ENCODE peak calls at places on chromosomes 1 and 21, in eight cellular contexts. U is iris pigment epithelial cell, C is HT1080, Q is neural progenitor cell, T is neural crest cell, E is Caki2, F is neuronal stem cell, D is EL. N is an unnamed sample.

GRCh38 chr21:44300262-44300959 is 558 bp downstream of the PFKL start:
- DNase-seq in U (peak; percentile 56), C (peak; percentile 43), Q (peak; percentile 60), T (peak; percentile 33), E (peak; percentile 82), F (no peak), D (peak; percentile 67), N (no peak)

GRCh38 chr1:8127201-8127641 is 101.1 kb upstream of the ERRFI1 start:
- DNase-seq in U (peak; percentile 51), C (no peak), Q (no peak), T (no peak), E (no peak), F (no peak), D (no peak), N (no peak)

GRCh38 chr1:56301791-56302190 is 277.6 kb downstream of the PLPP3 start:
- DNase-seq in U (peak; percentile 67), C (peak; percentile 95), Q (no peak), T (no peak), E (no peak), F (no peak), D (peak; percentile 94), N (peak; percentile 52)

GRCh38 chr1:238950786-238951185 is 435.6 kb upstream of the CHRM3 start:
- DNase-seq in U (peak; percentile 39), C (peak; percentile 5), Q (no peak), T (no peak), E (no peak), F (no peak), D (peak; percentile 41), N (peak; percentile 12)

GRCh38 chr1:17765444-17766411 is 10.6 kb downstream of the ACTL8 start:
- DNase-seq in U (peak; percentile 93), C (peak; percentile 88), Q (no peak), T (no peak), E (peak; percentile 12), F (no peak), D (peak; percentile 99), N (peak; percentile 51)

GRCh38 chr21:37225440-37225839 is 41.7 kb downstream of the VPS26C start:
- DNase-seq in U (no peak), C (no peak), Q (no peak), T (no peak), E (no peak), F (no peak), D (no peak), N (no peak)

GRCh38 chr1:147243228-147243685 is 773 bp downstream of the CHD1L start:
- DNase-seq in U (no peak), C (no peak), Q (peak; percentile 68), T (peak; percentile 26), E (no peak), F (no peak), D (no peak), N (peak; percentile 67)

GRCh38 chr1:6873298-6874015 is 88.2 kb downstream of the CAMTA1 start:
- DNase-seq in U (peak; percentile 78), C (no peak), Q (peak; percentile 19), T (no peak), E (no peak), F (no peak), D (no peak), N (no peak)

GRCh38 chr1:217274927-217275616 is 355.8 kb downstream of the GPATCH2 start:
- DNase-seq in U (peak; percentile 88), C (peak; percentile 77), Q (no peak), T (no peak), E (no peak), F (no peak), D (peak; percentile 74), N (peak; percentile 19)

GRCh38 chr1:107184888-107185287 is 44.0 kb downstream of the NTNG1 start:
- DNase-seq in U (no peak), C (peak; percentile 11), Q (no peak), T (no peak), E (no peak), F (no peak), D (no peak), N (no peak)

GRCh38 chr1:108049083-108049819 is 84.3 kb upstream of the VAV3 start:
- DNase-seq in U (peak; percentile 15), C (peak; percentile 82), Q (peak; percentile 41), T (peak; percentile 27), E (peak; percentile 78), F (no peak), D (peak; percentile 7), N (peak; percentile 89)

GRCh38 chr1:213852107-213852506 is 135.7 kb upstream of the PROX1 start:
- DNase-seq in U (no peak), C (no peak), Q (no peak), T (no peak), E (no peak), F (no peak), D (no peak), N (no peak)

GRCh38 chr21:35051287-35051818 is 2.3 kb upstream of the RUNX1 start:
- DNase-seq in U (peak; percentile 91), C (peak; percentile 94), Q (peak; percentile 87), T (peak; percentile 58), E (peak; percentile 93), F (peak; percentile 59), D (peak; percentile 87), N (no peak)

GRCh38 chr1:229563241-229563640 is 4.7 kb upstream of the ABCB10 start:
- DNase-seq in U (peak; percentile 49), C (no peak), Q (peak; percentile 69), T (no peak), E (no peak), F (no peak), D (no peak), N (peak; percentile 1)

GRCh38 chr1:236502972-236503639 is 20.7 kb upstream of the LGALS8 start:
- DNase-seq in U (peak; percentile 90), C (peak; percentile 87), Q (peak; percentile 85), T (peak; percentile 8), E (peak; percentile 59), F (peak; percentile 57), D (peak; percentile 87), N (peak; percentile 88)

GRCh38 chr1:101236546-101237228 is at the start of gene S1PR1:
- DNase-seq in U (peak; percentile 77), C (peak; percentile 81), Q (peak; percentile 94), T (peak; percentile 69), E (no peak), F (peak; percentile 80), D (peak; percentile 85), N (peak; percentile 55)

GRCh38 chr1:87560961-87561360 is 232.3 kb downstream of the LMO4 start:
- DNase-seq in U (peak; percentile 38), C (no peak), Q (no peak), T (no peak), E (no peak), F (no peak), D (no peak), N (peak; percentile 3)

GRCh38 chr21:43301424-43302355 is 125.2 kb downstream of the SIK1 start:
- DNase-seq in U (no peak), C (no peak), Q (no peak), T (no peak), E (no peak), F (no peak), D (no peak), N (no peak)

GRCh38 chr1:46539968-46540367 is 11.5 kb downstream of the KNCN start:
- DNase-seq in U (peak; percentile 77), C (peak; percentile 78), Q (no peak), T (no peak), E (no peak), F (no peak), D (peak; percentile 74), N (peak; percentile 31)

GRCh38 chr21:45927032-45927431 is 54.5 kb upstream of the COL6A1 start:
- DNase-seq in U (no peak), C (no peak), Q (no peak), T (no peak), E (no peak), F (no peak), D (no peak), N (no peak)

GRCh38 chr1:42950146-42950480 is 8.6 kb downstream of the SLC2A1 start:
- DNase-seq in U (peak; percentile 72), C (peak; percentile 85), Q (no peak), T (no peak), E (no peak), F (no peak), D (peak; percentile 87), N (no peak)

GRCh38 chr1:187409341-187409740 is 580.6 kb downstream of the PLA2G4A start:
- DNase-seq in U (peak; percentile 80), C (peak; percentile 17), Q (no peak), T (no peak), E (no peak), F (no peak), D (peak; percentile 14), N (no peak)

GRCh38 chr1:153773004-153773921 is 1.9 kb upstream of the SLC27A3 start:
- DNase-seq in U (no peak), C (no peak), Q (no peak), T (no peak), E (no peak), F (no peak), D (no peak), N (no peak)

GRCh38 chr1:113947388-113948107 is 18.4 kb downstream of the HIPK1 start:
- DNase-seq in U (no peak), C (no peak), Q (no peak), T (no peak), E (no peak), F (no peak), D (no peak), N (no peak)

GRCh38 chr1:16976966-16977365 is 3.5 kb downstream of the MFAP2 start:
- DNase-seq in U (no peak), C (no peak), Q (no peak), T (no peak), E (no peak), F (no peak), D (no peak), N (no peak)

GRCh38 chr1:112395261-112395831 is 668 bp upstream of the CTTNBP2NL start:
- DNase-seq in U (peak; percentile 32), C (no peak), Q (peak; percentile 71), T (no peak), E (no peak), F (peak; percentile 61), D (no peak), N (peak; percentile 71)